ENCODE peak calls at places on chromosomes 2 and 18, in seven cellular contexts. O is body of pancreas, Y is NCI-H510A treated with DMSO at 0.1 percent for 48 hours, D is SW480, A is HFF-Myc, W is sciatic nerve, F is cardiac fibroblast. J is an unnamed sample.

GRCh38 chr2:106890611-106891010 is 4.6 kb upstream of the ST6GAL2 start:
- DNase-seq in D (no peak), W (no peak), Y (no peak), A (no peak), F (no peak), O (no peak), J (no peak)

GRCh38 chr2:17309741-17310339 is 208.4 kb downstream of the RAD51AP2 start:
- DNase-seq in A (peak), W (no peak), Y (peak), F (peak), D (peak), O (peak), J (no peak)

GRCh38 chr18:31497711-31498449 is at the start of gene DSG2:
- DNase-seq in F (peak), Y (peak), A (no peak), W (peak), D (peak), O (peak), J (peak)

GRCh38 chr2:34099377-34099776 is 500.3 kb upstream of the FAM98A start:
- DNase-seq in W (no peak), F (no peak), Y (no peak), A (no peak), D (no peak), O (no peak), J (no peak)

GRCh38 chr2:163351966-163352365 is 383.8 kb downstream of the FIGN start:
- DNase-seq in Y (no peak), A (no peak), W (no peak), F (no peak), O (no peak), D (no peak), J (no peak)

GRCh38 chr18:9097349-9097748 is 5.2 kb upstream of the NDUFV2 start:
- DNase-seq in Y (no peak), A (no peak), O (no peak), F (no peak), D (no peak), W (no peak), J (no peak)

GRCh38 chr2:239476029-239476756 is 75.4 kb upstream of the HDAC4 start:
- DNase-seq in W (no peak), D (no peak), Y (no peak), O (no peak), A (no peak), F (no peak), J (no peak)

GRCh38 chr2:128492966-128493811 is 174.5 kb upstream of the HS6ST1 start:
- DNase-seq in F (no peak), Y (no peak), A (no peak), W (no peak), D (no peak), O (no peak), J (no peak)

GRCh38 chr18:47215554-47216138 is 35.8 kb downstream of the SKOR2 start:
- DNase-seq in Y (peak), D (peak), A (peak), O (peak), W (no peak), F (peak), J (no peak)

GRCh38 chr2:240601061-240601830 is 14.7 kb downstream of the CAPN10 start:
- DNase-seq in W (peak), F (no peak), A (no peak), Y (no peak), D (no peak), O (no peak), J (peak)

GRCh38 chr2:42856891-42857632 is 64.7 kb upstream of the HAAO start:
- DNase-seq in D (peak), Y (no peak), W (no peak), F (no peak), A (no peak), O (no peak), J (no peak)

GRCh38 chr18:45416168-45416567 is 199.1 kb upstream of the SLC14A2 start:
- DNase-seq in Y (peak), F (peak), A (no peak), O (no peak), W (no peak), D (no peak), J (no peak)

GRCh38 chr2:32711219-32711618 is 83.4 kb downstream of the TTC27 start:
- DNase-seq in O (no peak), F (peak), W (no peak), A (no peak), D (no peak), Y (no peak), J (no peak)

GRCh38 chr2:178990533-178991241 is 59.2 kb downstream of the CCDC141 start:
- DNase-seq in F (no peak), W (no peak), Y (no peak), O (no peak), A (no peak), D (no peak), J (no peak)

GRCh38 chr2:146820672-146821071 is 1024.2 kb upstream of the ACVR2A start:
- DNase-seq in A (no peak), O (no peak), W (no peak), D (peak), Y (no peak), F (peak), J (no peak)

GRCh38 chr2:28745225-28745624 is 6.4 kb upstream of the PPP1CB start:
- DNase-seq in W (no peak), Y (no peak), F (no peak), D (no peak), A (no peak), O (no peak), J (no peak)

GRCh38 chr2:39338502-39338901 is 94.7 kb upstream of the CDKL4 start:
- DNase-seq in O (no peak), Y (no peak), F (no peak), A (no peak), W (no peak), D (no peak), J (no peak)

GRCh38 chr2:144524190-144524957 is 4.5 kb upstream of the ZEB2 start:
- DNase-seq in D (no peak), A (no peak), Y (peak), W (peak), F (peak), O (no peak), J (peak)

GRCh38 chr2:2828774-2829368 is 497.8 kb upstream of the MYT1L start:
- DNase-seq in O (no peak), F (peak), Y (no peak), W (no peak), D (no peak), A (no peak), J (peak)

GRCh38 chr2:196516541-196516940 is 123.0 kb upstream of the CCDC150 start:
- DNase-seq in A (no peak), D (no peak), Y (peak), O (no peak), W (no peak), F (peak), J (no peak)

GRCh38 chr2:195759877-195760276 is 102.9 kb downstream of the SLC39A10 start:
- DNase-seq in F (no peak), O (no peak), D (no peak), Y (no peak), W (no peak), A (no peak), J (no peak)

GRCh38 chr2:219425238-219426067 is 7.3 kb downstream of the DES start:
- DNase-seq in W (no peak), D (no peak), O (no peak), A (no peak), F (no peak), Y (no peak), J (peak)

GRCh38 chr2:53473762-53474161 is 293.8 kb upstream of the CHAC2 start:
- DNase-seq in Y (no peak), O (no peak), W (no peak), F (no peak), D (no peak), A (no peak), J (no peak)

GRCh38 chr2:219836647-219837177 is 209.3 kb downstream of the SLC4A3 start:
- DNase-seq in D (no peak), F (peak), O (no peak), Y (no peak), A (peak), W (no peak), J (no peak)

GRCh38 chr18:76358774-76359173 is 136.3 kb downstream of the ZNF516 start:
- DNase-seq in O (no peak), A (no peak), W (no peak), D (no peak), F (no peak), Y (no peak), J (peak)

GRCh38 chr2:217277646-217278048 is 417.8 kb upstream of the TNP1 start:
- DNase-seq in O (no peak), D (peak), F (peak), A (peak), W (no peak), Y (no peak), J (no peak)

GRCh38 chr2:19844750-19845149 is 57.0 kb downstream of the TTC32 start:
- DNase-seq in D (no peak), O (no peak), F (no peak), W (no peak), Y (no peak), A (no peak), J (no peak)

GRCh38 chr2:45329045-45329677 is 281.9 kb downstream of the SRBD1 start:
- DNase-seq in A (no peak), Y (no peak), O (no peak), W (no peak), F (no peak), D (peak), J (no peak)

GRCh38 chr2:27016801-27017325 is 15.9 kb upstream of the TMEM214 start:
- DNase-seq in A (no peak), D (peak), W (no peak), Y (peak), O (peak), F (peak), J (peak)

GRCh38 chr18:45456076-45457066 is 158.9 kb upstream of the SLC14A2 start:
- DNase-seq in W (no peak), O (no peak), F (no peak), Y (no peak), D (no peak), A (no peak), J (no peak)